ENCODE peak calls at places on chromosomes 6 and 20, in five cellular contexts. J is EL, P is NCI-H1436, O is progenitor cell of endocrine pancreas, G is psoas muscle. Y is an unnamed sample.

GRCh38 chr6:166627875-166628849 is 1.1 kb upstream of the RPS6KA2 start:
- DNase-seq in J (peak), P (peak), O (peak), G (peak), Y (no peak)

GRCh38 chr6:570812-571211 is 86.1 kb downstream of the HUS1B start:
- DNase-seq in J (no peak), P (no peak), O (no peak), G (no peak), Y (no peak)

GRCh38 chr20:8757146-8757545 is 311.7 kb upstream of the PLCB4 start:
- DNase-seq in J (peak), P (no peak), O (no peak), G (no peak), Y (no peak)

GRCh38 chr6:156662025-156662445 is 115.1 kb upstream of the ARID1B start:
- DNase-seq in J (peak), P (no peak), O (peak), G (no peak), Y (no peak)

GRCh38 chr20:47502801-47503239 is 1.1 kb downstream of the NCOA3 start:
- DNase-seq in J (peak), P (no peak), O (no peak), G (no peak), Y (no peak)

GRCh38 chr20:44572551-44573500 is 9.6 kb upstream of the PKIG start:
- DNase-seq in J (peak), P (no peak), O (no peak), G (peak), Y (no peak)

GRCh38 chr6:166143011-166143410 is 24.6 kb downstream of the TBXT start:
- DNase-seq in J (no peak), P (no peak), O (no peak), G (no peak), Y (no peak)

GRCh38 chr20:43925786-43926185 is 11.1 kb downstream of the TOX2 start:
- DNase-seq in J (peak), P (peak), O (no peak), G (no peak), Y (no peak)

GRCh38 chr20:35901678-35902544 is 52.4 kb downstream of the SCAND1 start:
- DNase-seq in J (peak), P (no peak), O (no peak), G (no peak), Y (no peak)

GRCh38 chr6:106165885-106166485 is 79.8 kb downstream of the PRDM1 start:
- DNase-seq in J (peak), P (no peak), O (no peak), G (no peak), Y (no peak)

GRCh38 chr20:56893206-56893605 is 264.1 kb downstream of the TFAP2C start:
- DNase-seq in J (no peak), P (no peak), O (no peak), G (no peak), Y (no peak)

Y was measured in cortex of kidney.